ENCODE peak calls at places on chromosomes 7 and 10, in four cellular contexts. S is NCI-H1092, M is kidney, N is lower leg skin. F is an unnamed sample.

GRCh38 chr10:133212853-133213494 is 17.0 kb upstream of the UTF1 start:
- DNase-seq in S (no peak), M (peak), N (no peak), F (no peak)

GRCh38 chr7:11185179-11185578 is 211.5 kb downstream of the PHF14 start:
- DNase-seq in S (no peak), M (no peak), N (no peak), F (no peak)

GRCh38 chr10:4661572-4662255 is 164.3 kb upstream of the AKR1E2 start:
- DNase-seq in S (no peak), M (no peak), N (peak), F (no peak)

GRCh38 chr7:157690833-157691382 is 354.1 kb downstream of the DNAJB6 start:
- DNase-seq in S (peak), M (peak), N (peak), F (peak)

GRCh38 chr7:11935905-11936304 is 103.9 kb upstream of the THSD7A start:
- DNase-seq in S (no peak), M (no peak), N (no peak), F (no peak)

GRCh38 chr10:87915989-87916388 is 52.6 kb downstream of the PTEN start:
- DNase-seq in S (no peak), M (no peak), N (no peak), F (no peak)

GRCh38 chr10:49001402-49001801 is 61.8 kb upstream of the LRRC18 start:
- DNase-seq in S (peak), M (no peak), N (no peak), F (no peak)

GRCh38 chr10:116767235-116767634 is 24.9 kb upstream of the HSPA12A start:
- DNase-seq in S (no peak), M (peak), N (no peak), F (no peak)

GRCh38 chr7:11168622-11169170 is 195.0 kb downstream of the PHF14 start:
- DNase-seq in S (no peak), M (no peak), N (no peak), F (peak)

GRCh38 chr7:130141858-130142653 is 63.1 kb downstream of the TMEM209 start:
- DNase-seq in S (no peak), M (no peak), N (peak), F (no peak)

GRCh38 chr10:71357792-71358265 is 38.8 kb downstream of the SLC29A3 start:
- DNase-seq in S (no peak), M (peak), N (no peak), F (no peak)

GRCh38 chr7:2785071-2785500 is 59.0 kb downstream of the GNA12 start:
- DNase-seq in S (no peak), M (no peak), N (peak), F (no peak)

GRCh38 chr10:22708772-22709171 is 5.6 kb downstream of the PIP4K2A start:
- DNase-seq in S (no peak), M (no peak), N (no peak), F (no peak)

GRCh38 chr7:13745530-13745929 is 243.9 kb downstream of the ETV1 start:
- DNase-seq in S (no peak), M (no peak), N (no peak), F (no peak)

GRCh38 chr7:24843821-24844449 is 86.7 kb upstream of the GSDME start:
- DNase-seq in S (no peak), M (no peak), N (no peak), F (no peak)

GRCh38 chr7:81218480-81219106 is 299.7 kb upstream of the SEMA3C start:
- DNase-seq in S (no peak), M (no peak), N (no peak), F (no peak)